ENCODE peak calls at places on chromosomes 12 and 14, in eight cellular contexts. V is astrocyte of the cerebellum, J is ovary, K is fibroblast of pulmonary artery, B is sigmoid colon, G is epithelial cell of esophagus, Q is choroid plexus epithelial cell, X is HCT116. I is an unnamed sample.

GRCh38 chr14:79465651-79466050 is 745.7 kb downstream of the DIO2 start:
- DNase-seq in B (no peak), G (no peak), J (no peak), K (no peak), Q (no peak), V (no peak), X (no peak), I (no peak)

GRCh38 chr14:100880271-100881101 is 23.0 kb downstream of the RTL1 start:
- DNase-seq in Q (no peak), B (no peak), J (peak; percentile 12), X (no peak), K (no peak), V (no peak), G (no peak), I (no peak)

GRCh38 chr12:3704512-3705348 is 48.2 kb downstream of the CRACR2A start:
- DNase-seq in V (no peak), G (no peak), J (no peak), X (no peak), Q (peak; percentile 78), B (no peak), K (peak; percentile 60), I (peak; percentile 74)

GRCh38 chr14:23922545-23922944 is 31.0 kb upstream of the DHRS4 start:
- DNase-seq in B (no peak), X (no peak), K (no peak), Q (no peak), J (no peak), V (no peak), G (no peak), I (no peak)

GRCh38 chr14:26808407-26808806 is 210.6 kb upstream of the NOVA1 start:
- DNase-seq in V (no peak), K (peak; percentile 79), Q (peak; percentile 10), G (peak; percentile 26), X (no peak), B (no peak), J (no peak), I (peak; percentile 24)

GRCh38 chr12:114834621-114835020 is 150.6 kb upstream of the TBX3 start:
- DNase-seq in K (peak; percentile 66), B (no peak), X (no peak), J (no peak), Q (peak; percentile 74), G (no peak), V (peak; percentile 70), I (peak; percentile 33)

GRCh38 chr12:85280984-85281946 is 1.2 kb downstream of the ALX1 start:
- DNase-seq in Q (peak; percentile 19), V (no peak), G (no peak), B (no peak), X (no peak), K (peak; percentile 10), J (no peak), I (no peak)

GRCh38 chr12:129662184-129662583 is 241.6 kb downstream of the TMEM132D start:
- DNase-seq in G (no peak), B (no peak), J (no peak), Q (no peak), X (no peak), K (no peak), V (no peak), I (no peak)

GRCh38 chr14:75941030-75941429 is 40.8 kb downstream of the TGFB3 start:
- DNase-seq in V (no peak), G (no peak), K (peak; percentile 3), J (no peak), Q (no peak), X (no peak), B (no peak), I (no peak)

DNA sequence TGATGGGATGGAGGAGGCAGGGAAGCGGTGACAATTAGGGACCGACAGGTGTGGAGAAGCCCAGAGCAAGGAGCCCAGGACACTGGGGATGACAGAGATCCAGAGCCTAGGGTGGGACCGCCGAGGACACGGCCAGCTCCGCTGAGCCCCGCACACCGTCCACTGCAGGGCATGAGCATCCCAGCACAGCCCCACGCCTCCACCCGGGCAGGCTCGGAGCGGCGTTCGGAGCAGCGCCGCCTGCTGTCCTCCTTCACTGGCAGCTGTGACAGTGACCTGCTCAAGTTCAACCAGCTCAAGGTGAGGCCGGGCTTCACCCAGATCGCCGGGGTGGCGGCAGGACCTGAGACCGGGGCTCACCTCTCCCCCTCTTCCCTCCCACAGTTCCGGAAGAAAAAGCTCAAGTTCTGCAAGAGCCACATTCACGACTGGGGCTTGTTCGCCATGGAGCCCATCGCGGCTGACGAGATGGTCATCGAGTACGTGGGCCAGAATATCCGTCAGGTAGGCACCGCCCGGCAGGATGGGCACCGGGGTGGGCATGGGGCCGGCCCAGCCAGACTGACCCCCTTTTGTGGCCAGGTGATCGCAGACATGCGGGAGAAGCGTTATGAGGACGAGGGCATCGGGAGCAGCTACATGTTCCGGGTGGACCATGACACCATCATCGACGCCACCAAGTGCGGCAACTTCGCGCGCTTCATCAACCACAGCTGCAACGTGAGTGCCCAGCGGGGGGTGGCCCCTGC is 23.7 kb downstream of the SETD1B start:
- DNase-seq in B (no peak), K (no peak), X (no peak), J (no peak), Q (no peak), V (no peak), G (no peak), I (no peak)
- TF ChIP-seq CTCF in B (no peak), K (no peak), X (no peak), J (no peak), Q (no peak), V (no peak), G (no peak), I (no peak)

DNA sequence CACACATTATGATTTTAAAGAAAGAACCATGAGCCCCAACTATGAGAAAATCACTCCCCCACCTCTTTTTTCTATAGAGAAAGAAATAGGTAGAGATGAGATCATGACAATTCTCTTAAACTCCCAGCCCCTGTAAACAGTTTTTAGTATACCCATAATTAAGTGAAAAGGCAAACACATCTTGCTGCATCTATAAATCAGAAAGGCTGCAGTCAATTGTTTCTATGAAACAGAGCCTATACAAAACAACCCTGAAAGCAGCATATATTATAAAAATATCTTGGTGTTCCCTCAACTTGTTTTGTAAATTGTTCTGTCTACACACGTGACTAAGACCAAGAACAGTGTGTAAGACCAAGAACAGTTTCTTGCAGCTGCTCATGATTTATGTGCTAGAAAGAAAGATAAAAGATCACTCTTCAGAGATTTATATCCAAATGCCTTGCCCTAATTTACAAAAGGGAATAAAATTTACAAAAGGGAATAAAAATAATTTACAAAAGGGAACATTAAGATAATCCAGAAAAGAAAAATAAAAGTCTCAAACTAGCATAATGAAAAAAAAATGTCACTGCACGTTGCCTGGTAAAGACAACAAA is 4.8 kb downstream of the KITLG start:
- DNase-seq in B (no peak), X (no peak), J (no peak), K (no peak), V (no peak), Q (peak; percentile 25), G (no peak), I (no peak)
- H3K4me3 ChIP-seq in B (peak overlapping the region; percentile 81), X (no peak overlapping the region), J (no peak overlapping the region), K (no peak overlapping the region), V (no peak overlapping the region), Q (no peak overlapping the region), G (no peak overlapping the region), I (no peak overlapping the region)

GRCh38 chr12:121930862-121931261 is 12.5 kb downstream of the CFAP251 start:
- DNase-seq in X (no peak), G (no peak), Q (no peak), B (no peak), J (no peak), V (no peak), K (no peak), I (peak; percentile 20)

GRCh38 chr12:121934318-121934682 is 15.9 kb downstream of the CFAP251 start:
- DNase-seq in V (no peak), B (no peak), G (no peak), K (no peak), Q (no peak), X (no peak), J (no peak), I (no peak)

GRCh38 chr12:121932914-121933521 is 14.6 kb downstream of the CFAP251 start:
- DNase-seq in J (no peak), B (no peak), Q (no peak), V (no peak), X (no peak), K (no peak), G (no peak), I (no peak)

GRCh38 chr12:121932176-121932536 is 13.8 kb downstream of the CFAP251 start:
- DNase-seq in K (no peak), J (no peak), G (no peak), X (no peak), B (no peak), V (no peak), Q (no peak), I (no peak)

DNA sequence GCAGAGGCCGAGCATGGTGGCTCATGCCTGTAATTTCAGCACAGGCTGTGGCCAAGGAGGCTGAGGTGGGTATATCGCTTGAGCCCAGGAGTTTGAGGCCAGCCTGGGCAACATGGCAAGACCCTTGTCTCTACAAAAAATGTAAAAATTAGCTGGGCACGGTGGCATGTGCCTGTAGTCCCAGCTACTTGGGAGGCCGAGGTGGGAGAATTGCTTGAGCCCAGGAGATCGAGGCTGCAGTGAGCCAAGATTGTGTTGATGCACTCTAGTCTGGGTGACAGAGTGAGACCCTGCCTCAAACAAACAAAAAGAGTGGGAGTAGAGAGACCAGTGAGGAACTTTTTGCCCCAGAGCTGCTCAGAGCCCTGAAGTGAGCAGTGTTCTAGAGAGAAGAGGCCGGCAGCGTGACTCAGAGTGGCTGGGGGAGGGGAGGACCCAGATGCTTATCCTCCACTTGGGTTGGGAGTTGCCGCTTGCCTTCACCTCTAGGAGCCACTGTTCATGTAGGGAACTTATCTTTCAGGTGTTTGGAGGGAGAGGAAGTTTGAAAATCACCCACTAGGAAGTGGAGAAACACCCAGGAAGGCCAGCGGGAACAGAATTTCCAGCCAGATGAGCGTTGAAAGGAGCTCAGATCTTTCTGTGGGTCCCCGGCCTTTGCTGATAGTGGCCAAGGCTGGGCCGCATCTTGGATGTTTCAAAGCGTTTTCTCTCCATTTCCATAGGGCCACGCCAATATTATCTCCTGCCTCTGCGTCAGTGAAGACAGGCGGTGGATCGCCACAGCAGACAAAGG is 15.3 kb downstream of the CFAP251 start:
- DNase-seq in B (no peak), J (no peak), Q (peak; percentile 53), K (peak; percentile 31), G (peak; percentile 56), V (no peak), X (no peak), I (peak; percentile 36)
- TF ChIP-seq CTCF in B (no peak), J (no peak), Q (peak; percentile 14), K (no peak), G (peak; percentile 26), V (no peak), X (peak; percentile 14), I (no peak)

GRCh38 chr12:46471404-46471803 is 98.8 kb upstream of the SLC38A2 start:
- DNase-seq in B (no peak), X (no peak), V (no peak), Q (no peak), G (no peak), K (no peak), J (no peak), I (no peak)

GRCh38 chr12:46472893-46473633 is 100.5 kb upstream of the SLC38A2 start:
- DNase-seq in V (no peak), X (no peak), J (no peak), K (peak; percentile 86), Q (peak; percentile 60), B (no peak), G (peak; percentile 24), I (peak; percentile 90)

GRCh38 chr12:46470975-46471374 is 98.4 kb upstream of the SLC38A2 start:
- DNase-seq in J (no peak), Q (no peak), B (no peak), V (no peak), X (peak; percentile 86), G (no peak), K (no peak), I (no peak)

GRCh38 chr12:46473634-46474201 is 101.1 kb upstream of the SLC38A2 start:
- DNase-seq in X (peak; percentile 87), J (peak; percentile 63), Q (peak; percentile 95), G (peak; percentile 88), V (peak; percentile 84), K (peak; percentile 96), B (peak; percentile 81), I (peak; percentile 95)

GRCh38 chr12:46472144-46472705 is 99.7 kb upstream of the SLC38A2 start:
- DNase-seq in K (no peak), G (no peak), Q (no peak), V (no peak), X (no peak), B (no peak), J (no peak), I (no peak)
- H3K4me3 ChIP-seq in K (no peak overlapping the region), G (no peak overlapping the region), Q (no peak overlapping the region), V (no peak overlapping the region), X (no peak overlapping the region), B (no peak overlapping the region), J (no peak overlapping the region), I (no peak overlapping the region)

I was measured in fibroblast of villous mesenchyme.